ENCODE peak calls at places on chromosome 4, in ten cellular contexts. One of them, this sample, is unnamed. For H3K9me3, the result is how much of the 10 kb centered on the place peaks cover.

GRCh38 chr4:65825121-65825520 is 154.8 kb upstream of the EPHA5 start:
- DNase-seq in transverse colon: no peak
- DNase-seq in tibial nerve: no peak
- DNase-seq in SK-N-SH: no peak
- DNase-seq in GM12878: no peak
- DNase-seq in stomach: no peak
- DNase-seq in A549: peak
- DNase-seq in sigmoid colon: no peak
- DNase-seq in ovary: no peak
- DNase-seq in suprapubic skin: no peak
- DNase-seq in this sample: no peak

GRCh38 chr4:80225628-80226027 is 28.3 kb downstream of the PRDM8 start:
- DNase-seq in SK-N-SH: no peak
- DNase-seq in sigmoid colon: no peak
- DNase-seq in A549: no peak
- DNase-seq in suprapubic skin: no peak
- DNase-seq in stomach: no peak
- DNase-seq in transverse colon: no peak
- DNase-seq in tibial nerve: no peak
- DNase-seq in ovary: no peak
- DNase-seq in GM12878: no peak
- DNase-seq in this sample: no peak

GRCh38 chr4:142091691-142092182 is 455.4 kb downstream of the IL15 start:
- DNase-seq in ovary: no peak
- DNase-seq in A549: peak
- DNase-seq in stomach: no peak
- DNase-seq in SK-N-SH: no peak
- DNase-seq in suprapubic skin: no peak
- DNase-seq in GM12878: no peak
- DNase-seq in tibial nerve: peak
- DNase-seq in sigmoid colon: no peak
- DNase-seq in transverse colon: no peak
- DNase-seq in this sample: no peak

GRCh38 chr4:8910100-8910821 is 38.6 kb upstream of the HMX1 start:
- DNase-seq in suprapubic skin: peak
- DNase-seq in ovary: peak
- DNase-seq in SK-N-SH: peak
- DNase-seq in sigmoid colon: peak
- DNase-seq in A549: no peak
- DNase-seq in GM12878: no peak
- DNase-seq in transverse colon: peak
- DNase-seq in stomach: peak
- DNase-seq in tibial nerve: no peak
- DNase-seq in this sample: peak

GRCh38 chr4:114729339-114729738 is 130.7 kb downstream of the UGT8 start:
- DNase-seq in stomach: no peak
- DNase-seq in transverse colon: no peak
- DNase-seq in tibial nerve: no peak
- DNase-seq in ovary: no peak
- DNase-seq in A549: no peak
- DNase-seq in sigmoid colon: no peak
- DNase-seq in SK-N-SH: peak
- DNase-seq in GM12878: no peak
- DNase-seq in suprapubic skin: no peak
- DNase-seq in this sample: peak

GRCh38 chr4:1061747-1062146 is 50.3 kb downstream of the FGFRL1 start:
- DNase-seq in ovary: no peak
- DNase-seq in sigmoid colon: no peak
- DNase-seq in tibial nerve: no peak
- DNase-seq in GM12878: no peak
- DNase-seq in A549: no peak
- DNase-seq in stomach: no peak
- DNase-seq in suprapubic skin: peak
- DNase-seq in transverse colon: no peak
- DNase-seq in SK-N-SH: no peak
- DNase-seq in this sample: no peak

GRCh38 chr4:125979868-125980412 is 665.2 kb downstream of the FAT4 start:
- DNase-seq in stomach: no peak
- DNase-seq in GM12878: no peak
- DNase-seq in transverse colon: no peak
- DNase-seq in sigmoid colon: no peak
- DNase-seq in tibial nerve: no peak
- DNase-seq in A549: no peak
- DNase-seq in ovary: no peak
- DNase-seq in suprapubic skin: no peak
- DNase-seq in SK-N-SH: no peak
- DNase-seq in this sample: no peak

GRCh38 chr4:76326515-76326914 is 20.0 kb downstream of the STBD1 start:
- DNase-seq in sigmoid colon: no peak
- DNase-seq in tibial nerve: no peak
- DNase-seq in GM12878: no peak
- DNase-seq in suprapubic skin: no peak
- DNase-seq in stomach: no peak
- DNase-seq in ovary: no peak
- DNase-seq in transverse colon: no peak
- DNase-seq in A549: no peak
- DNase-seq in SK-N-SH: no peak
- DNase-seq in this sample: no peak

GRCh38 chr4:139655116-139655515 is 10.5 kb upstream of the MGST2 start:
- DNase-seq in ovary: no peak
- DNase-seq in transverse colon: no peak
- DNase-seq in A549: peak
- DNase-seq in stomach: no peak
- DNase-seq in SK-N-SH: peak
- DNase-seq in sigmoid colon: no peak
- DNase-seq in GM12878: no peak
- DNase-seq in suprapubic skin: no peak
- DNase-seq in tibial nerve: no peak
- DNase-seq in this sample: no peak

GRCh38 chr4:103996637-103997036 is 276.9 kb upstream of the TACR3 start:
- DNase-seq in sigmoid colon: no peak
- DNase-seq in GM12878: no peak
- DNase-seq in SK-N-SH: no peak
- DNase-seq in transverse colon: no peak
- DNase-seq in stomach: no peak
- DNase-seq in A549: peak
- DNase-seq in tibial nerve: no peak
- DNase-seq in ovary: no peak
- DNase-seq in suprapubic skin: no peak
- DNase-seq in this sample: peak

GRCh38 chr4:92270908-92271307 is 32.9 kb upstream of the GRID2 start:
- DNase-seq in tibial nerve: no peak
- DNase-seq in SK-N-SH: peak
- DNase-seq in sigmoid colon: no peak
- DNase-seq in suprapubic skin: no peak
- DNase-seq in ovary: no peak
- DNase-seq in A549: peak
- DNase-seq in transverse colon: no peak
- DNase-seq in GM12878: no peak
- DNase-seq in stomach: no peak
- DNase-seq in this sample: no peak

GRCh38 chr4:69823481-69824186 is 36.3 kb downstream of the SULT1E1 start:
- DNase-seq in transverse colon: peak
- DNase-seq in A549: peak
- DNase-seq in ovary: no peak
- DNase-seq in stomach: peak
- DNase-seq in sigmoid colon: no peak
- DNase-seq in suprapubic skin: no peak
- DNase-seq in SK-N-SH: peak
- DNase-seq in tibial nerve: no peak
- DNase-seq in GM12878: no peak
- DNase-seq in this sample: no peak

GRCh38 chr4:183383606-183384005 is 60.8 kb upstream of the CDKN2AIP start:
- DNase-seq in transverse colon: no peak
- DNase-seq in ovary: no peak
- DNase-seq in A549: no peak
- DNase-seq in sigmoid colon: peak
- DNase-seq in tibial nerve: no peak
- DNase-seq in GM12878: no peak
- DNase-seq in suprapubic skin: peak
- DNase-seq in SK-N-SH: no peak
- DNase-seq in stomach: no peak
- DNase-seq in this sample: no peak
- H3K9me3 ChIP-seq in transverse colon: under half
- H3K9me3 ChIP-seq in ovary: under half
- H3K9me3 ChIP-seq in A549: under half
- H3K9me3 ChIP-seq in sigmoid colon: under half
- H3K9me3 ChIP-seq in tibial nerve: under half
- H3K9me3 ChIP-seq in GM12878: under half
- H3K9me3 ChIP-seq in suprapubic skin: under half
- H3K9me3 ChIP-seq in SK-N-SH: under half
- H3K9me3 ChIP-seq in stomach: under half
- H3K9me3 ChIP-seq in this sample: under half

DNA sequence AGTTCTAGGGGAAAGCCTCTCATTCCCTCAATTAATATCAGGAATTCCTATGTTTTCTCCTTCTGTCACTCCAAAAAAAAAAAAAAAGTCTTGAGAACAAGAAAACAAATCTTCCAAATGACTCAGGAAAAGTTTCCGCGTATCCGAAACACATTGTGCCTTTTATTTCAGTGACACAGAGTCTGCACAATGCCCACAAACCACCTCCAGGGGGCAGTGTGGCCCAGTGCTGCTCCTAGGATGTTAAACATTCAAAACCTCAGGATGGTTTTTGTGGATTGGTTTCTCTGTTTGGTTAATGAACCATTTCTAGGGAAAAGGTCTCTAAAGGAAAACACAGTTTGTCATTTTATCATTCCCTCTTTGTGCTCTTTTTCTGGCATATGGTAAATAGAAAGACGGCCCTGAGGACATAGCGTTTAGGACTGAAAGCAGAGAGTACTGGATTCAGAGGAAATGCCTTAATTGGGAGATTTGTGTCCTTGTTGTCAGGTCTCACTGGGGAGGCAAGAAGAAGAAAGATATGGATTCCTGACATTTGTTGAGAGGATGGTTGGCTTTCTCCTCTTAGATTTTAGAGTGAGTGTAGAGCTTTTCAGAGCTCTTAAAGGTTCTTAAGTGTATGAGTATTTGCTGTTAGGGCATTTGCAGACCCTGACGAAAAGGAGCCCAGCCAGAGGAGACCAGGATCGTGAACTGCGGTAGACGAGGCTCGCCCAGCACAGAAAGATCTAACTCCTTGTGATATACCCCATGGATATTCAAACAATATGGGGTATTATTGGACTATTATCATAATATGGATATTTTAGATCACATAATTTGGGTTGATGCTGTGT is 65.7 kb upstream of the MAP9 start:
- DNase-seq in suprapubic skin: peak
- DNase-seq in tibial nerve: peak
- DNase-seq in SK-N-SH: peak
- DNase-seq in transverse colon: peak
- DNase-seq in stomach: peak
- DNase-seq in A549: peak
- DNase-seq in ovary: peak
- DNase-seq in sigmoid colon: peak
- DNase-seq in GM12878: no peak
- DNase-seq in this sample: no peak
- TF ChIP-seq EP300 in suprapubic skin: no peak
- TF ChIP-seq EP300 in tibial nerve: no peak
- TF ChIP-seq EP300 in SK-N-SH: no peak
- TF ChIP-seq EP300 in transverse colon: no peak
- TF ChIP-seq EP300 in stomach: no peak
- TF ChIP-seq EP300 in A549: no peak
- TF ChIP-seq EP300 in ovary: no peak
- TF ChIP-seq EP300 in sigmoid colon: no peak
- TF ChIP-seq EP300 in GM12878: no peak
- TF ChIP-seq EP300 in this sample: no peak

DNA sequence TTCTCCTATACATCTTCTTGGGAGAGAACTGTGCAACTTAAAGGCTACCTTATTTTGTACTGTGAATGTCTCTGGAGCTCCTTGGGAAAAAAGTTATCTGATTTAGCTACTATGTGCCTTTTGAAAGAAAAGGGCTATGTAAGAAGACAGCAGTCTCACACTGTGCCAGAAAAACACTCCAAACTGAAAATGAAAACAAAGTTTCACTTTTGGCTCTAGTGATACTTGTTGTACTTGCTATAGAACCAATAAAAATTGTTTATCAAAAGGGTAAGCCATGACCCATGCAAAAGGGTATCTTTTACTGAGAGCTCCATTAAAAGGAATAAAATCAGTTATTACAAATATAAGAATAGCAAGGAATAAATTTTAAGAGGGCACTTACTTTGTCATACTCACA is 2270.0 kb downstream of the ARAP2 start:
- DNase-seq in A549: no peak
- DNase-seq in SK-N-SH: no peak
- DNase-seq in suprapubic skin: no peak
- DNase-seq in stomach: no peak
- DNase-seq in transverse colon: no peak
- DNase-seq in tibial nerve: no peak
- DNase-seq in ovary: no peak
- DNase-seq in sigmoid colon: no peak
- DNase-seq in GM12878: no peak
- DNase-seq in this sample: no peak
- H3K9me3 ChIP-seq in A549: under half
- H3K9me3 ChIP-seq in SK-N-SH: under half
- H3K9me3 ChIP-seq in suprapubic skin: under half
- H3K9me3 ChIP-seq in stomach: under half
- H3K9me3 ChIP-seq in transverse colon: under half
- H3K9me3 ChIP-seq in tibial nerve: under half
- H3K9me3 ChIP-seq in ovary: under half
- H3K9me3 ChIP-seq in sigmoid colon: under half
- H3K9me3 ChIP-seq in GM12878: under half
- H3K9me3 ChIP-seq in this sample: under half

DNA sequence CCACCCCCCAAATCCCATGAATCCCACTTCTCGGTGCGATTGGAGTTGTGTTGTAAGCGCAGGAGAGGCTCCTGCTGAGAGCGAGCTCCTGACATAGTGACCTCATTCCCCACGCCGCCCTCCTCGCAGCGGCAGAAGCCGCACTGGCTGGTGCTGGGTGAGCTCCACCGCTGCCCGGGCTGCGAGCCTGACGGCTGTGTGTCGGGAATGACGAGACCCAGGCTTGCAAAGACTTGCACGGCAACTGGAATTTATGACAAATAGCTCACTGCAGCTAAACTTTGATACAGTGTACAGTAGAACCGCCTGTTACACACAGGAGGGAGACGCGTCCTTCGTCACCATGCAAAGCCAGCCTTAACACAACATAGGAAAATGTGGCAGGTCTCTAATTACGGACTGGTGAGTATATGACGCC is 82.4 kb downstream of the STOX2 start:
- DNase-seq in sigmoid colon: peak
- DNase-seq in A549: peak
- DNase-seq in stomach: peak
- DNase-seq in transverse colon: peak
- DNase-seq in suprapubic skin: peak
- DNase-seq in tibial nerve: peak
- DNase-seq in ovary: peak
- DNase-seq in SK-N-SH: peak
- DNase-seq in GM12878: no peak
- DNase-seq in this sample: peak
- TF ChIP-seq EP300 in sigmoid colon: peak
- TF ChIP-seq EP300 in A549: no peak
- TF ChIP-seq EP300 in stomach: peak
- TF ChIP-seq EP300 in transverse colon: peak
- TF ChIP-seq EP300 in suprapubic skin: no peak
- TF ChIP-seq EP300 in tibial nerve: no peak
- TF ChIP-seq EP300 in ovary: no peak
- TF ChIP-seq EP300 in SK-N-SH: no peak
- TF ChIP-seq EP300 in GM12878: no peak
- TF ChIP-seq EP300 in this sample: no peak

GRCh38 chr4:20050768-20051167 is 200.9 kb upstream of the SLIT2 start:
- DNase-seq in SK-N-SH: no peak
- DNase-seq in tibial nerve: no peak
- DNase-seq in transverse colon: no peak
- DNase-seq in A549: no peak
- DNase-seq in sigmoid colon: no peak
- DNase-seq in ovary: no peak
- DNase-seq in stomach: no peak
- DNase-seq in GM12878: no peak
- DNase-seq in suprapubic skin: no peak
- DNase-seq in this sample: no peak
- H3K9me3 ChIP-seq in SK-N-SH: under half
- H3K9me3 ChIP-seq in tibial nerve: under half
- H3K9me3 ChIP-seq in transverse colon: under half
- H3K9me3 ChIP-seq in A549: under half
- H3K9me3 ChIP-seq in sigmoid colon: under half
- H3K9me3 ChIP-seq in ovary: under half
- H3K9me3 ChIP-seq in stomach: under half
- H3K9me3 ChIP-seq in GM12878: under half
- H3K9me3 ChIP-seq in suprapubic skin: under half
- H3K9me3 ChIP-seq in this sample: under half